ENCODE peak calls at places on chromosomes 6 and 20, in five cellular contexts. T is colonic mucosa; L is fibroblast of pulmonary artery; D is CD8-positive, alpha-beta T cell; O is breast epithelium. W is an unnamed sample.

GRCh38 chr20:23145281-23145700 is 59.2 kb upstream of the CD93 start:
- DNase-seq in T (no peak), L (peak), D (no peak), O (no peak), W (peak)

GRCh38 chr6:7150381-7151064 is 42.8 kb downstream of the RREB1 start:
- DNase-seq in L (no peak), D (no peak), T (no peak), O (no peak), W (no peak)

GRCh38 chr6:27617700-27618689 is 145.1 kb upstream of the ZNF184 start:
- DNase-seq in D (no peak), T (no peak), O (no peak), L (peak), W (no peak)

GRCh38 chr6:20335872-20336271 is 65.8 kb upstream of the E2F3 start:
- DNase-seq in T (no peak), D (no peak), L (no peak), O (no peak), W (no peak)

GRCh38 chr20:63636752-63637633 is 10.1 kb upstream of the GMEB2 start:
- DNase-seq in O (no peak), D (no peak), L (no peak), T (no peak), W (no peak)

GRCh38 chr6:2102966-2103365 is 142.4 kb downstream of the GMDS start:
- DNase-seq in D (no peak), L (no peak), T (no peak), O (no peak), W (no peak)

GRCh38 chr6:37314803-37315515 is 38.8 kb upstream of the RNF8 start:
- DNase-seq in L (peak), D (no peak), O (no peak), T (peak), W (no peak)

GRCh38 chr6:7542878-7543394 is 1.5 kb downstream of the DSP start:
- DNase-seq in T (peak), D (no peak), L (peak), O (peak), W (peak)

GRCh38 chr20:15318682-15319081 is 981.3 kb upstream of the FLRT3 start:
- DNase-seq in T (no peak), L (no peak), D (no peak), O (no peak), W (no peak)

GRCh38 chr6:20400476-20401402 is 940 bp upstream of the E2F3 start:
- DNase-seq in O (no peak), L (peak), T (peak), D (no peak), W (no peak)

GRCh38 chr6:36510365-36510764 is 36.9 kb downstream of the STK38 start:
- DNase-seq in D (no peak), O (no peak), L (no peak), T (peak), W (no peak)

GRCh38 chr20:61630240-61630650 is 378.2 kb downstream of the CDH4 start:
- DNase-seq in D (no peak), L (no peak), T (no peak), O (no peak), W (no peak)

GRCh38 chr20:18879262-18879661 is 65.7 kb downstream of the SCP2D1 start:
- DNase-seq in O (no peak), L (no peak), T (no peak), D (no peak), W (no peak)

GRCh38 chr6:126156973-126157372 is 170.6 kb downstream of the TRMT11 start:
- DNase-seq in D (no peak), O (no peak), T (no peak), L (no peak), W (no peak)

GRCh38 chr6:29769336-29769735 is 46.1 kb downstream of the HLA-F start:
- DNase-seq in D (no peak), L (no peak), T (no peak), O (no peak), W (no peak)

GRCh38 chr20:45019764-45020126 is 53.4 kb downstream of the STK4 start:
- DNase-seq in L (no peak), D (no peak), T (no peak), O (no peak), W (no peak)

GRCh38 chr6:38180586-38180985 is 361.1 kb downstream of the ZFAND3 start:
- DNase-seq in T (no peak), O (peak), L (no peak), D (no peak), W (no peak)

GRCh38 chr6:34381086-34381485 is 11.4 kb downstream of the NUDT3 start:
- DNase-seq in D (no peak), L (peak), O (no peak), T (no peak), W (no peak)

GRCh38 chr20:34859826-34860545 is 12.7 kb downstream of the GGT7 start:
- DNase-seq in T (no peak), D (no peak), L (no peak), O (no peak), W (no peak)

GRCh38 chr6:105041880-105042279 is 85.0 kb downstream of the LIN28B start:
- DNase-seq in D (no peak), O (no peak), L (no peak), T (no peak), W (no peak)

GRCh38 chr6:169589699-169590257 is 112.1 kb downstream of the WDR27 start:
- DNase-seq in L (no peak), T (no peak), D (no peak), O (no peak), W (no peak)

GRCh38 chr6:125533710-125534397 is 215.6 kb upstream of the HEY2 start:
- DNase-seq in O (no peak), T (no peak), L (no peak), D (no peak), W (no peak)

GRCh38 chr6:170086639-170087420 is 204.0 kb downstream of the DLL1 start:
- DNase-seq in T (no peak), O (peak), D (no peak), L (no peak), W (no peak)

GRCh38 chr6:3351837-3352524 is 93.2 kb downstream of the PSMG4 start:
- DNase-seq in O (no peak), L (no peak), T (no peak), D (no peak), W (no peak)

GRCh38 chr20:35991142-35991771 is 22.9 kb downstream of the CNBD2 start:
- DNase-seq in D (no peak), O (no peak), T (no peak), L (peak), W (no peak)

DNA sequence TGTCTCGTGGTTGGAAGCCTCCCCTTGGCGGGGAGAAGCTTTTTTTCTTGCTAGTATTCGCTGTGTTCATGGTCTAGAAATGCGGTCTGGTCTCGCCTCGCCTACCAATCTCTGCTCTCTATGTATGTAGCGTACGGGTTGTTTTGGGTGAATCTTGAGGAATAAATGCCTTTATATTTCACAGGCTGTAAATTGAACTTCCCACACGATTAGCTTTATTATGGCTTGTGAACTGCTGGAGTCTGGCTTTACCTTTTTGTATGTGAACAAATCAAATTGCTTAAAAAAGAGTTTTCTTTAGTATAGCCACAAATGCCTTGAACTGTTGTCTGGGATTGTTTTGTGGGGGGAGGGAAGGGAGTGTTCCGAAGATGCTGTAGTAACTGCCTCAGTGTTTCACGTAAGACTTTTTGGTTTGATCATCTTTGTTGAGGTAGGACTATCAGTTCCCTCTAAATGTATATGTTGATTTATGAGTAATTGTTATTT is 2.2 kb downstream of the INSM1 start:
- DNase-seq in O (no peak), L (no peak), T (no peak), D (no peak), W (no peak)
- H3K4me3 ChIP-seq in O (no peak), L (no peak), T (no peak), D (no peak), W (no peak)

GRCh38 chr20:884983-885952 is 30.9 kb downstream of the ANGPT4 start:
- DNase-seq in T (no peak), O (no peak), L (peak), D (no peak), W (peak)
- TF ChIP-seq CTCF in T (no peak), O (no peak), L (no peak), D (no peak), W (no peak)

GRCh38 chr6:131886517-131886916 is 64.7 kb downstream of the CCN2 start:
- DNase-seq in T (no peak), D (no peak), L (no peak), O (no peak), W (no peak)
- H3K4me3 ChIP-seq in T (no peak), D (no peak), L (no peak), O (no peak), W (no peak)

GRCh38 chr6:70375882-70376281 is 37.4 kb upstream of the FAM135A start:
- DNase-seq in T (no peak), D (no peak), O (no peak), L (no peak), W (no peak)
- TF ChIP-seq CTCF in T (no peak), D (no peak), O (no peak), L (peak), W (peak)

DNA sequence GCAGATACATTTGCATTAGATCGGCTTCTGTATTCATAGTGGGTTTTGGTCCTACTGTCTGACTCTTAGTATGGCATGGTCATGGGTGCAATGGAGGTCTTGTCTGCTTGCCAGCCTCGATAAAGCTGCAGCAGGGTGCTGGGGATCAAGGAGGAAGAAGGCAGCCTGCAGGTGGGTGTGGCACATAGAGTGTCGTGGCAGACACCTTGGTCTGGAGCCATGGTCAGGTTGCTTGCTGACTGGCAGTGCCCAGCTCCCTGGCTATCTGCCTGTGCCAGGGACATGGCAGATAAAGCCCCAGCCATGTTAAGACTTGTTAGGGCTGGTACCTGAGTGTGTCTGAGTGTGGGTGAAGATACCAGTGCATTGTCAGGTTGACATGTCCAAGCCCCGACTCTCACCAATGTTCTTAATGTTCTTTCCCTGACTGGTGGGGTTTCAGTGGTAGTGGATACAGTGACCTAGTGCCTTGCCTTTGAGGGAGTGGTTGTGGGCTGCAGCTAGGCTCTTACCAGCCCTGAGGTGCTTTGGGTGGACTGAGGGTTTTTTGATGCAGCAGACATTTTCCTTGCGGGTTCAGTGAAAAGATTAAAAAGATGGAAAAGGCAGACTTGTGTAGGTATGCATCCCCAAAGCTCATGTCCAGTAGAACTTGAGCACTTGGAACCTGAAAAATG is 1.8 kb downstream of the FAM83D start:
- DNase-seq in L (no peak), T (peak), D (no peak), O (no peak), W (no peak)
- H3K4me3 ChIP-seq in L (peak), T (peak), D (no peak), O (no peak), W (peak)

GRCh38 chr6:109188115-109188411 is 92.8 kb downstream of the CEP57L1 start:
- DNase-seq in T (no peak), D (no peak), L (no peak), O (no peak), W (no peak)

GRCh38 chr6:109184638-109185037 is 89.3 kb downstream of the CEP57L1 start:
- DNase-seq in T (no peak), L (no peak), O (no peak), D (no peak), W (no peak)

GRCh38 chr6:109183109-109183508 is 87.8 kb downstream of the CEP57L1 start:
- DNase-seq in O (no peak), D (no peak), T (no peak), L (no peak), W (no peak)

GRCh38 chr6:109186012-109186411 is 90.7 kb downstream of the CEP57L1 start:
- DNase-seq in O (no peak), T (no peak), L (no peak), D (no peak), W (no peak)

GRCh38 chr6:109187399-109188114 is 92.2 kb downstream of the CEP57L1 start:
- DNase-seq in L (peak), T (peak), D (peak), O (peak), W (peak)
- TF ChIP-seq CTCF in L (peak), T (peak), D (peak), O (peak), W (peak)

DNA sequence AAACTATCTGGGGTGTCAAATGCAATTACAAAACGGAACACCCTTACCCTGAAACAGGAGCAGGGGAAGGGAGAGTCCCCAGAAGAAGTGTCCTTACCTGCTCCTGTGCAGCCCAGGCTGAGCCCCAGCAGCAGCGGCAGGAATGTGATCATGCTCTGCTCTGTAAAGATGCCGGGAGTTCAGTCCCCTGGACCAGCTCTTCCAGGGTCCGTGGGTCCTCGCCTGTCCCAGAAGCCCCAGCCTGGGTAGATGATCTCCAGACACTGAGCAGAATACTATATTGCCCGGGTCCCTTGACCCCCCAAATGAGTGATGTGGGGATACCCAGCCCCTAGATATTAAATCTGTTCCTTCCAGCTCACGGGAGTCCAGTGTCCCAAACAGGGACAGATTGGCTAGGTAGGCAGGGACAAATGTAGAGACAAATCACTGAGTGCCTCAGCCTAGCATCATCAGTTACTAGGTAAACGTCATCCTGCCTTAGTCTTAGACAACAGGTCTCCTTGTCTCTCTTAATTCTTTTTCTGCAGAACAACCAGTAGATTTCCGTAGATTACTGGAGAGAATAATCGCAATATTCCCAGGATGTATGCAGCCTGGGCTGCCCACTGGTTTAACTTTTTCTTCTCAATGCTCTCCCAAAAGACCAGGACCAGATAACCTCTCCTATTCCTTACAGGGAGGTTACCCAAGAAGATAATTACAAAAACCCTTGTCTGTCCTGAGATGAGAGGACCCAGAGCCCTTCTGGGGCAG is at the start of gene HLA-DMB:
- DNase-seq in L (peak), D (no peak), O (no peak), T (peak), W (peak)
- H3K4me3 ChIP-seq in L (no peak), D (peak), O (peak), T (peak), W (no peak)